ENCODE peak calls at places on chromosomes 5 and 9, in ten cellular contexts. Q is foreskin fibroblast, G is fibroblast of mammary gland, X is heart right ventricle, C is gastrocnemius medialis, J is fibroblast of pulmonary artery, N is choroid plexus epithelial cell, V is mammary epithelial cell, H is AG10803, Z is astrocyte of the spinal cord. B is an unnamed sample.

GRCh38 chr5:15902050-15902449 is 277.5 kb downstream of the MARCHF11 start:
- DNase-seq in Q (no peak), G (no peak), X (no peak), C (no peak), J (no peak), N (no peak), V (no peak), H (no peak), Z (no peak), B (no peak)

GRCh38 chr9:76045217-76045616 is 154.7 kb downstream of the PCSK5 start:
- DNase-seq in Q (no peak), G (no peak), X (no peak), C (no peak), J (peak), N (no peak), V (no peak), H (peak), Z (no peak), B (no peak)

GRCh38 chr5:119930490-119930889 is 301.1 kb downstream of the FAM170A start:
- DNase-seq in Q (no peak), G (no peak), X (no peak), C (no peak), J (no peak), N (no peak), V (no peak), H (no peak), Z (no peak), B (no peak)

GRCh38 chr5:1800470-1801060 is 642 bp upstream of the NDUFS6 start:
- DNase-seq in Q (no peak), G (no peak), X (no peak), C (no peak), J (peak), N (peak), V (no peak), H (no peak), Z (peak), B (no peak)

GRCh38 chr5:130808691-130809090 is 356.4 kb downstream of the HINT1 start:
- DNase-seq in Q (no peak), G (no peak), X (no peak), C (no peak), J (no peak), N (no peak), V (no peak), H (no peak), Z (no peak), B (no peak)

GRCh38 chr5:16888694-16889124 is 47.4 kb downstream of the MYO10 start:
- DNase-seq in Q (peak), G (peak), X (no peak), C (no peak), J (peak), N (no peak), V (peak), H (peak), Z (peak), B (no peak)

GRCh38 chr5:31033295-31033694 is 160.2 kb upstream of the CDH6 start:
- DNase-seq in Q (no peak), G (no peak), X (no peak), C (no peak), J (peak), N (peak), V (no peak), H (no peak), Z (peak), B (no peak)

GRCh38 chr5:132469380-132470372 is 20.9 kb downstream of the IRF1 start:
- DNase-seq in Q (no peak), G (no peak), X (no peak), C (peak), J (peak), N (peak), V (no peak), H (peak), Z (no peak), B (no peak)

GRCh38 chr5:52491071-52491828 is 296.5 kb upstream of the ITGA1 start:
- DNase-seq in Q (no peak), G (no peak), X (no peak), C (no peak), J (no peak), N (no peak), V (no peak), H (no peak), Z (no peak), B (no peak)

GRCh38 chr5:37575541-37576489 is 196.7 kb downstream of the WDR70 start:
- DNase-seq in Q (no peak), G (no peak), X (no peak), C (no peak), J (peak), N (peak), V (no peak), H (no peak), Z (no peak), B (no peak)

GRCh38 chr5:21774791-21775190 is 1078.4 kb downstream of the CDH12 start:
- DNase-seq in Q (no peak), G (peak), X (no peak), C (no peak), J (peak), N (peak), V (peak), H (no peak), Z (peak), B (no peak)

GRCh38 chr5:126268697-126269315 is 154.4 kb upstream of the GRAMD2B start:
- DNase-seq in Q (no peak), G (no peak), X (no peak), C (no peak), J (no peak), N (no peak), V (no peak), H (no peak), Z (no peak), B (no peak)

GRCh38 chr5:157986431-157986990 is 127.6 kb upstream of the CLINT1 start:
- DNase-seq in Q (no peak), G (no peak), X (no peak), C (no peak), J (no peak), N (no peak), V (no peak), H (no peak), Z (no peak), B (no peak)

GRCh38 chr9:126613656-126614055 is at the start of gene LMX1B:
- DNase-seq in Q (peak), G (peak), X (peak), C (no peak), J (peak), N (peak), V (peak), H (peak), Z (no peak), B (no peak)

GRCh38 chr9:94135222-94135621 is 51.0 kb downstream of the PTPDC1 start:
- DNase-seq in Q (peak), G (peak), X (no peak), C (peak), J (peak), N (peak), V (peak), H (peak), Z (peak), B (peak)

GRCh38 chr9:108468364-108468763 is 387.4 kb downstream of the ACTL7B start:
- DNase-seq in Q (peak), G (peak), X (no peak), C (peak), J (peak), N (peak), V (peak), H (no peak), Z (no peak), B (no peak)

GRCh38 chr5:140044041-140044440 is 942 bp upstream of the NRG2 start:
- DNase-seq in Q (no peak), G (no peak), X (no peak), C (no peak), J (no peak), N (no peak), V (no peak), H (peak), Z (peak), B (no peak)

GRCh38 chr5:152007556-152007955 is 82.9 kb upstream of the GLRA1 start:
- DNase-seq in Q (no peak), G (no peak), X (no peak), C (no peak), J (no peak), N (no peak), V (no peak), H (no peak), Z (no peak), B (no peak)

GRCh38 chr5:5126444-5126843 is 13.7 kb upstream of the ADAMTS16 start:
- DNase-seq in Q (no peak), G (peak), X (no peak), C (no peak), J (no peak), N (no peak), V (peak), H (peak), Z (peak), B (peak)

GRCh38 chr9:93207326-93207814 is 23.4 kb downstream of the WNK2 start:
- DNase-seq in Q (peak), G (peak), X (peak), C (peak), J (peak), N (peak), V (no peak), H (peak), Z (peak), B (peak)

GRCh38 chr9:27572918-27573698 is at the start of gene C9orf72:
- DNase-seq in Q (peak), G (no peak), X (peak), C (peak), J (no peak), N (no peak), V (no peak), H (peak), Z (peak), B (no peak)

GRCh38 chr5:59021286-59021673 is 438.4 kb downstream of the RAB3C start:
- DNase-seq in Q (no peak), G (no peak), X (no peak), C (no peak), J (no peak), N (no peak), V (no peak), H (no peak), Z (peak), B (no peak)

GRCh38 chr5:168214886-168215285 is 76.6 kb upstream of the WWC1 start:
- DNase-seq in Q (no peak), G (no peak), X (no peak), C (no peak), J (no peak), N (no peak), V (no peak), H (no peak), Z (no peak), B (no peak)

GRCh38 chr9:3957296-3957695 is 342.6 kb downstream of the GLIS3 start:
- DNase-seq in Q (no peak), G (no peak), X (no peak), C (no peak), J (no peak), N (no peak), V (no peak), H (no peak), Z (no peak), B (no peak)

GRCh38 chr9:96852676-96853075 is 1.6 kb downstream of the ZNF782 start:
- DNase-seq in Q (no peak), G (no peak), X (no peak), C (no peak), J (no peak), N (no peak), V (peak), H (no peak), Z (no peak), B (no peak)

GRCh38 chr5:393846-394275 is 49.1 kb upstream of the EXOC3 start:
- DNase-seq in Q (peak), G (no peak), X (no peak), C (no peak), J (peak), N (peak), V (no peak), H (peak), Z (no peak), B (no peak)

GRCh38 chr9:90299963-90300362 is 342.7 kb downstream of the DIRAS2 start:
- DNase-seq in Q (no peak), G (no peak), X (no peak), C (no peak), J (no peak), N (no peak), V (no peak), H (no peak), Z (no peak), B (no peak)

GRCh38 chr5:177304392-177305119 is 957 bp downstream of the PRELID1 start:
- DNase-seq in Q (no peak), G (peak), X (no peak), C (no peak), J (no peak), N (no peak), V (peak), H (peak), Z (no peak), B (no peak)

GRCh38 chr5:116795189-116795588 is 220.6 kb upstream of the SEMA6A start:
- DNase-seq in Q (no peak), G (no peak), X (no peak), C (no peak), J (no peak), N (no peak), V (no peak), H (no peak), Z (no peak), B (no peak)

GRCh38 chr9:130659699-130660248 is 4.6 kb upstream of the PRDM12 start:
- DNase-seq in Q (no peak), G (no peak), X (no peak), C (no peak), J (no peak), N (no peak), V (no peak), H (no peak), Z (no peak), B (no peak)

GRCh38 chr9:118990949-118991348 is 378.3 kb downstream of the BRINP1 start:
- DNase-seq in Q (no peak), G (no peak), X (no peak), C (no peak), J (no peak), N (no peak), V (no peak), H (no peak), Z (no peak), B (no peak)

GRCh38 chr9:134624119-134624826 is 17.3 kb upstream of the COL5A1 start:
- DNase-seq in Q (peak), G (peak), X (no peak), C (peak), J (no peak), N (no peak), V (no peak), H (peak), Z (peak), B (no peak)

GRCh38 chr5:134504629-134505300 is 20.7 kb upstream of the JADE2 start:
- DNase-seq in Q (no peak), G (no peak), X (no peak), C (no peak), J (no peak), N (no peak), V (no peak), H (no peak), Z (no peak), B (no peak)

GRCh38 chr5:79075646-79076426 is 6.3 kb downstream of the BHMT2 start:
- DNase-seq in Q (no peak), G (peak), X (peak), C (no peak), J (no peak), N (no peak), V (no peak), H (peak), Z (no peak), B (no peak)

GRCh38 chr5:45038366-45038987 is 229.7 kb downstream of the MRPS30 start:
- DNase-seq in Q (no peak), G (peak), X (no peak), C (no peak), J (peak), N (peak), V (no peak), H (peak), Z (peak), B (no peak)

GRCh38 chr9:95584176-95584575 is 67.4 kb upstream of the PTCH1 start:
- DNase-seq in Q (no peak), G (no peak), X (no peak), C (no peak), J (no peak), N (no peak), V (no peak), H (no peak), Z (no peak), B (no peak)

GRCh38 chr9:126554292-126554691 is 59.4 kb upstream of the LMX1B start:
- DNase-seq in Q (no peak), G (no peak), X (no peak), C (no peak), J (no peak), N (no peak), V (no peak), H (no peak), Z (no peak), B (no peak)

GRCh38 chr5:10633271-10634049 is 69.6 kb downstream of the ANKRD33B start:
- DNase-seq in Q (no peak), G (no peak), X (no peak), C (no peak), J (no peak), N (no peak), V (no peak), H (no peak), Z (no peak), B (no peak)

GRCh38 chr5:38653389-38653788 is 96.9 kb upstream of the LIFR start:
- DNase-seq in Q (no peak), G (no peak), X (no peak), C (no peak), J (no peak), N (no peak), V (no peak), H (no peak), Z (no peak), B (no peak)

GRCh38 chr9:136192289-136193126 is 12.4 kb downstream of the LHX3 start:
- DNase-seq in Q (no peak), G (no peak), X (no peak), C (no peak), J (no peak), N (no peak), V (no peak), H (no peak), Z (no peak), B (no peak)

DNA sequence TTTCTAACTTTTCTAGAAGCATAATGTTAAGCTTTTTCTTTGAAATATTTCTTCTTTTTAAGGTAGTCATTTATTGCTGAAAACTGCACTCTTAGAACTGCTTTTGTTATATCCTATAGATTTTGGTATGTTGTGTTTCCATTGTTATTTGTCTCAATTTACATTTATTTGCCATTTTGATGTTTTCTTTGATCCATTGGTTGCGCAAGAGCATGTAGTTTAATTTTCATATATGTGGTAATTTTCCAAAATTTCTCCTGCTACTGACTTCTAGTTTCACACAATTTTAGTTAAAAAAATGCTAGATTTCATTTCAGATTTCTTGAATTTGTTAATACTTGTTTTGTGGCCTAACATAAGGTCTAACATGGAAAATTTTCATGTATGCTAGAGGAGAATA is 1029.3 kb upstream of the TYRP1 start:
- DNase-seq in Q (no peak), G (no peak), X (no peak), C (no peak), J (no peak), N (no peak), V (no peak), H (no peak), Z (no peak), B (no peak)
- H3K4me3 ChIP-seq in Q (no peak), G (no peak), X (no peak), C (no peak), J (no peak), N (no peak), V (no peak), H (no peak), Z (no peak), B (no peak)

GRCh38 chr5:100900142-100900795 is 2.8 kb downstream of the ST8SIA4 start:
- DNase-seq in Q (no peak), G (peak), X (peak), C (no peak), J (peak), N (peak), V (peak), H (no peak), Z (peak), B (no peak)
- TF ChIP-seq CTCF in Q (no peak), G (no peak), X (peak), C (no peak), J (peak), N (peak), V (peak), H (no peak), Z (no peak), B (no peak)

GRCh38 chr9:111524731-111525055 is 286 bp upstream of the ZNF483 start:
- DNase-seq in Q (no peak), G (no peak), X (no peak), C (no peak), J (no peak), N (no peak), V (no peak), H (no peak), Z (no peak), B (no peak)
- H3K4me3 ChIP-seq in Q (peak), G (peak), X (peak), C (peak), J (peak), N (peak), V (peak), H (peak), Z (peak), B (peak)

GRCh38 chr5:78056901-78057514 is 237.5 kb downstream of the AP3B1 start:
- DNase-seq in Q (no peak), G (no peak), X (no peak), C (no peak), J (peak), N (peak), V (no peak), H (no peak), Z (peak), B (no peak)
- TF ChIP-seq CTCF in Q (peak), G (no peak), X (no peak), C (no peak), J (peak), N (peak), V (no peak), H (no peak), Z (peak), B (no peak)

GRCh38 chr5:88503065-88503394 is 234.4 kb upstream of the TMEM161B start:
- DNase-seq in Q (no peak), G (no peak), X (no peak), C (no peak), J (no peak), N (peak), V (no peak), H (no peak), Z (peak), B (no peak)
- H3K4me3 ChIP-seq in Q (peak), G (peak), X (peak), C (peak), J (peak), N (peak), V (no peak), H (peak), Z (peak), B (no peak)

GRCh38 chr9:38416461-38416860 is 7.8 kb downstream of the IGFBPL1 start:
- DNase-seq in Q (no peak), G (no peak), X (no peak), C (no peak), J (no peak), N (no peak), V (no peak), H (peak), Z (no peak), B (no peak)

GRCh38 chr9:38418366-38418765 is 5.9 kb downstream of the IGFBPL1 start:
- DNase-seq in Q (no peak), G (no peak), X (no peak), C (no peak), J (no peak), N (no peak), V (no peak), H (no peak), Z (no peak), B (no peak)

GRCh38 chr9:38415846-38416245 is 8.4 kb downstream of the IGFBPL1 start:
- DNase-seq in Q (no peak), G (no peak), X (no peak), C (no peak), J (no peak), N (no peak), V (no peak), H (no peak), Z (no peak), B (no peak)

GRCh38 chr9:38419216-38419615 is 5.0 kb downstream of the IGFBPL1 start:
- DNase-seq in Q (no peak), G (no peak), X (no peak), C (no peak), J (no peak), N (no peak), V (no peak), H (no peak), Z (no peak), B (no peak)

DNA sequence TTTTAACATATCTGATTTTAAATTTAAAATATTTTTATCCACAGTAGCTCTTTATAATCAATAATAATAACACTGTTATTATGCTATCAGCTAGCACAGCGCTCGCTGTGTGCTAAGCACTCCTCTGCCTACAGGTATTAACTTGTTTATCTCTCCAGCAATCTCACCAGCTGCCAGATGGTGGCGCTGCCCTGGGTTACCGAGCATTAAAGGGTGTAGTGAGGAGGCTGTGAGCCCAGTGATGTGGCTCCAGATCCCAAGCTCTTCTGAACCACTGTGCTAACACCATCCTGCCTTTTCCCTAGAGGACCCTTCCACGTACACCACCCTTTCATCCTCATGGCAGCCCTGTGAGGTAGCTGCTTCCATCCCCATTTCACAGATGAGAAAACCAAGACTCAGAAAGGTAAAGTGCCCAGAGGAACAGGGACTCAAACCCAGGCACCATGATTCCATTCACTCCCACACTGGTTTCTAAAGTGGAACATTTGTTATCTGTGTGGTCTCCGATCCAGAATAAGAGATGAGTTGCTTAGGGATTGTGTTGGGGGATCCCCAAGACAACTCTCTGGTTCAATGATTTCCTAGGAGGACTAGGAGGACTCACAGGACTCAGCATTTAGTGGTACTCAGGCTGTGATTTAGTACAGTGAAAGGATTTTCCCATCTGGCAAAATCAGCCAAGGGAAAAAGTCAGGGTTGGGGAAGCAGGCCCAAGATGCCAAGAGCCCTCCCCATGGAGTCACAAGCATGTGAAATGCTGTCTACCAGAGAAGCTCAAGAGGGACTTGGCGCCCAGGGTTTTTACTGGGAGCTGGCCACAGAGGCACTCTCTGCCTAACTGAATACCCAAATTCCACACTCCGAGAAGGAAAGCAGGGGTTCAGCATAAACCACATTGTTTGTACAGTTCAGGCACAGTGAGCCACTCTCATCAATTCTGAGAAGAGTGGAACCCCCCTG is 7.0 kb downstream of the IGFBPL1 start:
- DNase-seq in Q (no peak), G (peak), X (no peak), C (no peak), J (no peak), N (peak), V (peak), H (no peak), Z (no peak), B (no peak)
- TF ChIP-seq CTCF in Q (peak), G (peak), X (no peak), C (no peak), J (peak), N (peak), V (peak), H (peak), Z (peak), B (peak)